ENCODE peak calls at places on chromosomes 11 and 22, in eight cellular contexts. One of them, this sample, is unnamed.
A peak's percentile ranks its signal among the peaks of the same experiment; 100 is the strongest.

GRCh38 chr22:50190182-50190951 is 4.7 kb downstream of the TRABD start:
- DNase-seq in upper lobe of right lung: peak; percentile 94
- DNase-seq in colonic mucosa: peak; percentile 90
- DNase-seq in PC-9: peak; percentile 89
- DNase-seq in tibial artery: peak; percentile 83
- DNase-seq in HepG2: no peak
- DNase-seq in GM23338: peak; percentile 81
- DNase-seq in keratinocyte: peak; percentile 30
- DNase-seq in this sample: no peak

GRCh38 chr11:111327908-111328624 is 29.7 kb downstream of the POU2AF3 start:
- DNase-seq in upper lobe of right lung: peak; percentile 88
- DNase-seq in colonic mucosa: no peak
- DNase-seq in PC-9: peak; percentile 91
- DNase-seq in tibial artery: peak; percentile 74
- DNase-seq in HepG2: no peak
- DNase-seq in GM23338: peak; percentile 6
- DNase-seq in keratinocyte: no peak
- DNase-seq in this sample: no peak

GRCh38 chr22:40202225-40202944 is 24.7 kb downstream of the TNRC6B start:
- DNase-seq in upper lobe of right lung: no peak
- DNase-seq in colonic mucosa: no peak
- DNase-seq in PC-9: no peak
- DNase-seq in tibial artery: no peak
- DNase-seq in HepG2: no peak
- DNase-seq in GM23338: no peak
- DNase-seq in keratinocyte: no peak
- DNase-seq in this sample: no peak

GRCh38 chr11:8089791-8090510 is 8.9 kb downstream of the TUB start:
- DNase-seq in upper lobe of right lung: no peak
- DNase-seq in colonic mucosa: no peak
- DNase-seq in PC-9: no peak
- DNase-seq in tibial artery: peak; percentile 63
- DNase-seq in HepG2: no peak
- DNase-seq in GM23338: peak; percentile 30
- DNase-seq in keratinocyte: no peak
- DNase-seq in this sample: no peak

GRCh38 chr11:116871248-116871647 is 33.8 kb upstream of the APOA1 start:
- DNase-seq in upper lobe of right lung: no peak
- DNase-seq in colonic mucosa: no peak
- DNase-seq in PC-9: peak; percentile 20
- DNase-seq in tibial artery: no peak
- DNase-seq in HepG2: no peak
- DNase-seq in GM23338: no peak
- DNase-seq in keratinocyte: peak; percentile 53
- DNase-seq in this sample: no peak

GRCh38 chr22:37148031-37148651 is 1.6 kb downstream of the IL2RB start:
- DNase-seq in upper lobe of right lung: no peak
- DNase-seq in colonic mucosa: no peak
- DNase-seq in PC-9: no peak
- DNase-seq in tibial artery: no peak
- DNase-seq in HepG2: no peak
- DNase-seq in GM23338: no peak
- DNase-seq in keratinocyte: no peak
- DNase-seq in this sample: no peak

GRCh38 chr11:278001-278951 is at the start of gene NLRP6:
- DNase-seq in upper lobe of right lung: peak; percentile 64
- DNase-seq in colonic mucosa: no peak
- DNase-seq in PC-9: no peak
- DNase-seq in tibial artery: peak; percentile 51
- DNase-seq in HepG2: no peak
- DNase-seq in GM23338: no peak
- DNase-seq in keratinocyte: no peak
- DNase-seq in this sample: no peak

GRCh38 chr11:12539570-12539969 is 134.7 kb upstream of the TEAD1 start:
- DNase-seq in upper lobe of right lung: no peak
- DNase-seq in colonic mucosa: no peak
- DNase-seq in PC-9: no peak
- DNase-seq in tibial artery: peak; percentile 48
- DNase-seq in HepG2: no peak
- DNase-seq in GM23338: no peak
- DNase-seq in keratinocyte: peak; percentile 50
- DNase-seq in this sample: no peak

GRCh38 chr22:19199479-19199878 is 20.9 kb upstream of the SLC25A1 start:
- DNase-seq in upper lobe of right lung: no peak
- DNase-seq in colonic mucosa: no peak
- DNase-seq in PC-9: no peak
- DNase-seq in tibial artery: no peak
- DNase-seq in HepG2: no peak
- DNase-seq in GM23338: no peak
- DNase-seq in keratinocyte: no peak
- DNase-seq in this sample: no peak

GRCh38 chr11:42576318-42576717 is 735.5 kb upstream of the API5 start:
- DNase-seq in upper lobe of right lung: no peak
- DNase-seq in colonic mucosa: no peak
- DNase-seq in PC-9: no peak
- DNase-seq in tibial artery: no peak
- DNase-seq in HepG2: no peak
- DNase-seq in GM23338: no peak
- DNase-seq in keratinocyte: peak; percentile 32
- DNase-seq in this sample: no peak

GRCh38 chr22:31829505-31829904 is 75.7 kb downstream of the DEPDC5 start:
- DNase-seq in upper lobe of right lung: no peak
- DNase-seq in colonic mucosa: no peak
- DNase-seq in PC-9: peak; percentile 72
- DNase-seq in tibial artery: no peak
- DNase-seq in HepG2: peak; percentile 46
- DNase-seq in GM23338: no peak
- DNase-seq in keratinocyte: peak; percentile 54
- DNase-seq in this sample: no peak

GRCh38 chr11:15223318-15223717 is 108.6 kb downstream of the INSC start:
- DNase-seq in upper lobe of right lung: no peak
- DNase-seq in colonic mucosa: no peak
- DNase-seq in PC-9: no peak
- DNase-seq in tibial artery: no peak
- DNase-seq in HepG2: no peak
- DNase-seq in GM23338: no peak
- DNase-seq in keratinocyte: no peak
- DNase-seq in this sample: no peak

GRCh38 chr11:75230621-75231020 is 10.0 kb upstream of the TPBGL start:
- DNase-seq in upper lobe of right lung: no peak
- DNase-seq in colonic mucosa: no peak
- DNase-seq in PC-9: no peak
- DNase-seq in tibial artery: no peak
- DNase-seq in HepG2: no peak
- DNase-seq in GM23338: no peak
- DNase-seq in keratinocyte: no peak
- DNase-seq in this sample: no peak

GRCh38 chr11:75233688-75234295 is 6.8 kb upstream of the TPBGL start:
- DNase-seq in upper lobe of right lung: no peak
- DNase-seq in colonic mucosa: peak; percentile 38
- DNase-seq in PC-9: peak; percentile 34
- DNase-seq in tibial artery: no peak
- DNase-seq in HepG2: peak; percentile 55
- DNase-seq in GM23338: peak; percentile 93
- DNase-seq in keratinocyte: peak; percentile 7
- DNase-seq in this sample: peak; percentile 77

GRCh38 chr11:75223954-75224643 is 16.5 kb upstream of the TPBGL start:
- DNase-seq in upper lobe of right lung: peak; percentile 46
- DNase-seq in colonic mucosa: no peak
- DNase-seq in PC-9: no peak
- DNase-seq in tibial artery: no peak
- DNase-seq in HepG2: peak; percentile 17
- DNase-seq in GM23338: peak; percentile 24
- DNase-seq in keratinocyte: no peak
- DNase-seq in this sample: no peak

GRCh38 chr11:75225794-75226193 is 14.8 kb upstream of the TPBGL start:
- DNase-seq in upper lobe of right lung: peak; percentile 28
- DNase-seq in colonic mucosa: no peak
- DNase-seq in PC-9: no peak
- DNase-seq in tibial artery: no peak
- DNase-seq in HepG2: no peak
- DNase-seq in GM23338: no peak
- DNase-seq in keratinocyte: no peak
- DNase-seq in this sample: no peak

DNA sequence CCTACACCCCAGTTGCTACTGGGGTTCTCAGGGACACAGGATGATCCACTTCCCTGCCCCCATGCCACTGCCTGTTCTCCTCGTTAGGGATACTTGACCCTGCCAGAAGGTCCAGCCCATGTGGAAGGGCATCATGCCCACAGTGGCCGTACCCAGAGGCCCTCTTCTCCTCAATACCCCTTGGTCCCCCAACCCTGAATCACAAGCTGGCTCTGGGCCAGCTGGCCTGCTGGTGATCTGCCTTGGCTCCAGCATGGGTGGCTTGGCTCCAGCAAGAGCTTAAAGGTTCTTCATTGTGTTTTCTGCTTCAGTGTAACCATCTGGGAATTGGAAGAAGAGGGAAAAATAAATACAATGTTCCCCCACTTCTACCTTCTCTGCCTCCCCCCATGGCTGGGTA is 11.1 kb upstream of the TPBGL start:
- DNase-seq in upper lobe of right lung: peak; percentile 32
- DNase-seq in colonic mucosa: no peak
- DNase-seq in PC-9: no peak
- DNase-seq in tibial artery: no peak
- DNase-seq in HepG2: no peak
- DNase-seq in GM23338: no peak
- DNase-seq in keratinocyte: no peak
- DNase-seq in this sample: no peak
- H3K4me1 ChIP-seq in upper lobe of right lung: no peaks in the 10 kb centered on the region
- H3K4me1 ChIP-seq in colonic mucosa: no peaks in the 10 kb centered on the region
- H3K4me1 ChIP-seq in PC-9: no peaks in the 10 kb centered on the region
- H3K4me1 ChIP-seq in tibial artery: no peaks in the 10 kb centered on the region
- H3K4me1 ChIP-seq in HepG2: no peaks in the 10 kb centered on the region
- H3K4me1 ChIP-seq in GM23338: no peaks in the 10 kb centered on the region
- H3K4me1 ChIP-seq in keratinocyte: no peaks in the 10 kb centered on the region
- H3K4me1 ChIP-seq in this sample: no peaks in the 10 kb centered on the region

GRCh38 chr11:65266210-65266609 is 4.4 kb downstream of the POLA2 start:
- DNase-seq in upper lobe of right lung: no peak
- DNase-seq in colonic mucosa: peak; percentile 37
- DNase-seq in PC-9: no peak
- DNase-seq in tibial artery: no peak
- DNase-seq in HepG2: no peak
- DNase-seq in GM23338: no peak
- DNase-seq in keratinocyte: no peak
- DNase-seq in this sample: peak; percentile 48
- H3K36me3 ChIP-seq in upper lobe of right lung: peaks cover 34% of the 10 kb centered on the region
- H3K36me3 ChIP-seq in colonic mucosa: peaks cover 4% of the 10 kb centered on the region
- H3K36me3 ChIP-seq in PC-9: peaks cover 20% of the 10 kb centered on the region
- H3K36me3 ChIP-seq in tibial artery: peaks cover 38% of the 10 kb centered on the region
- H3K36me3 ChIP-seq in HepG2: peaks cover 1% of the 10 kb centered on the region
- H3K36me3 ChIP-seq in GM23338: peaks cover 32% of the 10 kb centered on the region
- H3K36me3 ChIP-seq in keratinocyte: peaks cover 5% of the 10 kb centered on the region
- H3K36me3 ChIP-seq in this sample: no peaks in the 10 kb centered on the region

DNA sequence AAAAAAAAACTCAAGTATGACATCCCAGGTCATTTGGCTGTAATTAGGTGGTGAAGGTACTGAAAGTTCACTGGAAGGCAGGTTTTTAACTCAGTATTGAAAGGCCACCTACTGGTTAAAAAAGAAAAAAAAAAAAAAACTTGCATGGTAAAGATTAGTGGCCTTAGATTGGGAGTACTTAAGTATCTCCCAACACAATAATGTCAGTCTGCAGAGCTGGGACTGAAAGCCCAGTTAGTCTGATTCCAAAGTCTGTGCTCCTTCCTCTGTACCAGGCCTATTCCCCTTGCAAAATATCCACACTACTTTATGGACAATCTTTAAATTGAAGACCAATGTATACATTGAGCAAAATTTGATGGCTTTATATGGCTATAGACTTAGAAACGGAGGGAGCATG is 85.5 kb downstream of the NOX4 start:
- DNase-seq in upper lobe of right lung: no peak
- DNase-seq in colonic mucosa: no peak
- DNase-seq in PC-9: no peak
- DNase-seq in tibial artery: no peak
- DNase-seq in HepG2: no peak
- DNase-seq in GM23338: peak; percentile 68
- DNase-seq in keratinocyte: no peak
- DNase-seq in this sample: no peak
- TF ChIP-seq CTCF in upper lobe of right lung: no peak
- TF ChIP-seq CTCF in colonic mucosa: no peak
- TF ChIP-seq CTCF in PC-9: peak; percentile 43
- TF ChIP-seq CTCF in tibial artery: no peak
- TF ChIP-seq CTCF in HepG2: no peak
- TF ChIP-seq CTCF in GM23338: peak; percentile 33
- TF ChIP-seq CTCF in keratinocyte: no peak
- TF ChIP-seq CTCF in this sample: peak; percentile 2

GRCh38 chr22:20605328-20605727 is 97.9 kb downstream of the MED15 start:
- DNase-seq in upper lobe of right lung: no peak
- DNase-seq in colonic mucosa: no peak
- DNase-seq in PC-9: no peak
- DNase-seq in tibial artery: no peak
- DNase-seq in HepG2: no peak
- DNase-seq in GM23338: no peak
- DNase-seq in keratinocyte: no peak
- DNase-seq in this sample: no peak

GRCh38 chr22:20604776-20605221 is 97.4 kb downstream of the MED15 start:
- DNase-seq in upper lobe of right lung: no peak
- DNase-seq in colonic mucosa: no peak
- DNase-seq in PC-9: no peak
- DNase-seq in tibial artery: no peak
- DNase-seq in HepG2: peak; percentile 63
- DNase-seq in GM23338: peak; percentile 10
- DNase-seq in keratinocyte: no peak
- DNase-seq in this sample: no peak

GRCh38 chr22:20606784-20607128 is 99.3 kb downstream of the MED15 start:
- DNase-seq in upper lobe of right lung: no peak
- DNase-seq in colonic mucosa: no peak
- DNase-seq in PC-9: no peak
- DNase-seq in tibial artery: no peak
- DNase-seq in HepG2: no peak
- DNase-seq in GM23338: no peak
- DNase-seq in keratinocyte: no peak
- DNase-seq in this sample: no peak

GRCh38 chr22:20607157-20607907 is 99.9 kb downstream of the MED15 start:
- DNase-seq in upper lobe of right lung: no peak
- DNase-seq in colonic mucosa: no peak
- DNase-seq in PC-9: no peak
- DNase-seq in tibial artery: no peak
- DNase-seq in HepG2: no peak
- DNase-seq in GM23338: peak; percentile 27
- DNase-seq in keratinocyte: no peak
- DNase-seq in this sample: no peak

DNA sequence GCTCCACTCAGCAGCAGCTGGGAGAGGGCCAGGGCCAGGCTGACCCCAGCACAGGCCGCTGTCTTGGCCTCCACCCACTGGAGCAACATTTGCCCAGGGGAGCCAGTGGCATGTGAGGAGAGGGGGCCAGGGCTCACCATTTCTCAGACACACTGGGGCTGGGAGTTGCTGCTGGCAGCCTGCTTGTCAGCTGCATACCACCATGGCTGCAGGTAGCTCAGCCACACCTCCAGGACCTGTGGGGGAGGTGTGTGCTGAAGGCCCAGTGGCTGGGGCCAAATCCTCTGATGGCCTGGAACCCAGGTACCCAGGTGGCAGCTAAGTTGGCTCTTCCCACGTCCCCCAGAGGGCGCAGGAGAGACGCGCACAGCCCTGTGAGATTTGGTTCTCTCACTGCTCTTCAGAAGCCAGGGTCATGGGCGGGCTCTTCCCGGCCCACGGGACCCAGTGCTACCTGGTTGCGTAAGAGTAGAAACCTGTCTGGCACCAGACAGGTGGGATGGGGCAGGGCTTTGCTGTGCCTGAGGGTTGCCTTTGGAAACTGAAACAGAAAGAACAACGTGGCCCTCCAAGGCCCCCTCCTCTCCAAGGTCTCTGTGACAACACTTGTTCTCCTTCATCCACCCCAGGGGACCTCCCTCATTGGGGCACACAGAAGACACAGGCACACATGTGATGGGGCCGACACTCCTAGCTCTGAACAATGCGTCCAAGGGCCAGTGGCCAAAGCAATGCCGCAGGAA is 98.8 kb downstream of the MED15 start:
- DNase-seq in upper lobe of right lung: peak; percentile 92
- DNase-seq in colonic mucosa: peak; percentile 64
- DNase-seq in PC-9: peak; percentile 79
- DNase-seq in tibial artery: no peak
- DNase-seq in HepG2: peak; percentile 78
- DNase-seq in GM23338: peak; percentile 97
- DNase-seq in keratinocyte: peak; percentile 62
- DNase-seq in this sample: peak; percentile 91
- H3K4me1 ChIP-seq in upper lobe of right lung: no peaks in the 10 kb centered on the region
- H3K4me1 ChIP-seq in colonic mucosa: no peaks in the 10 kb centered on the region
- H3K4me1 ChIP-seq in PC-9: no peaks in the 10 kb centered on the region
- H3K4me1 ChIP-seq in tibial artery: no peaks in the 10 kb centered on the region
- H3K4me1 ChIP-seq in HepG2: peaks cover 13% of the 10 kb centered on the region
- H3K4me1 ChIP-seq in GM23338: no peaks in the 10 kb centered on the region
- H3K4me1 ChIP-seq in keratinocyte: no peaks in the 10 kb centered on the region
- H3K4me1 ChIP-seq in this sample: peaks cover 14% of the 10 kb centered on the region